ENCODE peak calls at places on chromosomes 6 and 20, in nine cellular contexts. X, A, I, C, K, N, R, H and O are unnamed samples.
A peak's percentile ranks its signal among the peaks of the same experiment; 100 is the strongest.

GRCh38 chr6:11111769-11112437 is 378 bp upstream of the ERVFRD-1 start:
- DNase-seq in R (peak; percentile 19), A (no peak), X (peak; percentile 33), H (no peak), C (no peak), N (no peak), I (no peak), K (no peak), O (no peak)

GRCh38 chr20:137668-138131 is 4.7 kb upstream of the DEFB126 start:
- DNase-seq in N (peak; percentile 54), X (no peak), H (no peak), R (peak; percentile 1), A (no peak), I (no peak), C (no peak), K (peak; percentile 6), O (no peak)

GRCh38 chr6:92847988-92848387 is 571.4 kb downstream of the EPHA7 start:
- DNase-seq in R (no peak), N (no peak), I (no peak), A (no peak), X (no peak), K (no peak), H (no peak), C (no peak), O (no peak)

GRCh38 chr6:109239192-109239917 is 142.9 kb downstream of the CD164 start:
- DNase-seq in K (peak; percentile 69), A (no peak), C (no peak), X (no peak), H (no peak), N (no peak), I (no peak), R (peak; percentile 25), O (no peak)

GRCh38 chr20:25271486-25272222 is 23.8 kb downstream of the PYGB start:
- DNase-seq in X (no peak), H (no peak), K (no peak), A (no peak), C (no peak), R (no peak), I (no peak), N (no peak), O (no peak)

GRCh38 chr20:19995220-19995863 is 21.8 kb upstream of the NAA20 start:
- DNase-seq in X (peak; percentile 76), I (no peak), N (peak; percentile 63), A (no peak), C (peak; percentile 46), K (peak; percentile 74), H (peak; percentile 70), R (peak; percentile 79), O (no peak)

GRCh38 chr6:11785953-11786579 is 7.5 kb upstream of the ADTRP start:
- DNase-seq in A (no peak), R (no peak), K (no peak), X (no peak), C (no peak), N (no peak), I (peak; percentile 52), H (no peak), O (no peak)

GRCh38 chr6:5516036-5516435 is 254.7 kb downstream of the FARS2 start:
- DNase-seq in X (no peak), H (no peak), N (no peak), R (no peak), K (no peak), I (no peak), A (no peak), C (no peak), O (no peak)

GRCh38 chr20:24773751-24774201 is 175.3 kb upstream of the CST7 start:
- DNase-seq in A (peak; percentile 13), N (no peak), X (peak; percentile 21), H (peak; percentile 56), K (peak; percentile 90), C (peak; percentile 97), R (peak; percentile 90), I (no peak), O (no peak)

GRCh38 chr20:23141450-23142161 is 55.5 kb upstream of the CD93 start:
- DNase-seq in K (peak; percentile 53), I (no peak), A (no peak), R (no peak), X (no peak), C (peak; percentile 86), H (no peak), N (peak; percentile 35), O (no peak)

GRCh38 chr6:116439572-116439971 is 21.6 kb upstream of the CALHM6 start:
- DNase-seq in K (peak; percentile 29), I (no peak), C (peak; percentile 63), R (peak; percentile 76), H (no peak), N (no peak), X (peak; percentile 34), A (no peak), O (no peak)

GRCh38 chr6:76073281-76073680 is 819 bp upstream of the IMPG1 start:
- DNase-seq in H (no peak), C (no peak), I (no peak), R (no peak), K (no peak), A (no peak), N (no peak), X (no peak), O (no peak)

GRCh38 chr6:53635322-53635721 is 30.2 kb downstream of the KLHL31 start:
- DNase-seq in R (no peak), C (no peak), X (no peak), K (no peak), N (peak; percentile 29), H (no peak), A (no peak), I (no peak), O (no peak)

GRCh38 chr6:94733066-94733465 is 844.3 kb upstream of the MANEA start:
- DNase-seq in H (no peak), X (no peak), R (no peak), N (no peak), A (no peak), K (no peak), C (no peak), I (no peak), O (no peak)
- TF ChIP-seq CTCF in H (no peak), X (no peak), R (no peak), N (no peak), A (no peak), K (no peak), C (no peak), I (no peak), O (peak; percentile 18)

GRCh38 chr20:32451682-32452461 is 93.7 kb downstream of the ASXL1 start:
- DNase-seq in I (no peak), A (no peak), K (no peak), X (no peak), N (no peak), R (no peak), C (no peak), H (no peak), O (no peak)
- TF ChIP-seq CTCF in I (no peak), A (no peak), K (no peak), X (no peak), N (peak; percentile 48), R (no peak), C (no peak), H (no peak), O (no peak)

DNA sequence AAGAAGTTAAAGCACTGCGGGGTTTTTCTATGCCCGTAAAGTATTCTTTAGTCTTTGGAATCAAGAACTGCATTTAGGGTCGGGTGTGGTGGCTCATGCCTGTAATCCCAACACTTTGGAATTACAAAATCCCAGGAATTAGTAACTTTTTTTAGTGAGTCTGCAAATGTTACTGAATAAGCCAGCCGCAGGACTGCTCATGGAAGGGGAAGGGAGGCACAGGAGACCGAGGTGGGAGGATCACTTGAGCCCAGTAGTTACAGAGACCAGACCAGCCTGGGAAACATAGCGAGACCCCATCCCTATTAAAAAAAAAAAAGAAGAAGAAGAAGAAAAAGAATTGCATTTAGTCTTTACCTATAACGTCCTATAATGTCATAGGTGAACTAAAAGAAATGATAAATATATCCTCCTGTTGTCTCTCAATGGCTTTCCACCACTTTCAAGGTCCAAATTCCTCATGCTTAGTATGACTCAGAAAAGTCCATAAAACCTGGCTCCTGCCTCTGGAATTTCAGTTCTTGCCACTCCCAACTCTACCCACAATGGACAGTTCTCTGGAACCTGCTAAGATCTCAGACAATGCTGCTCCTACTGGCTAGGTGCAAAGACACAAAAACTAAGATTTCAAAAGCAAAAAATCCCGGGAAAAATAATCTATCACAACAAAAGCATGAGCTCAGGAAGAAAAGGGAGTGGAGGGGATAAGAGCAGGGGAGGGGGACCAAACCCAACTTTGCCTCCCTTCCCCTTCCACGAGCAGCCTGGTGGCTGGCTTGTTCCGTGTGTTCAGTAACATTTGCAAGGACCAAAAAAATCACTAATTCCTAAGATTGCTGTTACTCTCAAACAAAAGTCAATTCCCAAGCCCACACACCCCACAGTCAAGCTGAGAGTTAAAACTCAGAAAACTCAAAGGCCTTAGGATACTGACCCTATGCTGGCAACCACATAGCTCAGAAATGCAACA is 39.0 kb downstream of the B4GALT5 start:
- DNase-seq in C (peak; percentile 82), I (no peak), K (peak; percentile 50), A (no peak), X (peak; percentile 67), H (peak; percentile 76), N (peak; percentile 98), R (no peak), O (no peak)
- TF ChIP-seq CTCF in C (no peak), I (no peak), K (no peak), A (no peak), X (no peak), H (no peak), N (peak; percentile 39), R (no peak), O (no peak)

GRCh38 chr20:48421547-48421946 is 406.3 kb downstream of the PREX1 start:
- DNase-seq in R (no peak), C (no peak), N (no peak), K (no peak), X (no peak), H (peak; percentile 6), A (no peak), I (no peak), O (no peak)

GRCh38 chr20:48422242-48422960 is 405.4 kb downstream of the PREX1 start:
- DNase-seq in X (no peak), I (no peak), N (no peak), A (no peak), H (no peak), R (no peak), K (no peak), C (no peak), O (no peak)

GRCh38 chr20:48416002-48416401 is 411.8 kb downstream of the PREX1 start:
- DNase-seq in R (no peak), K (no peak), X (no peak), I (no peak), H (no peak), C (no peak), N (no peak), A (no peak), O (no peak)

DNA sequence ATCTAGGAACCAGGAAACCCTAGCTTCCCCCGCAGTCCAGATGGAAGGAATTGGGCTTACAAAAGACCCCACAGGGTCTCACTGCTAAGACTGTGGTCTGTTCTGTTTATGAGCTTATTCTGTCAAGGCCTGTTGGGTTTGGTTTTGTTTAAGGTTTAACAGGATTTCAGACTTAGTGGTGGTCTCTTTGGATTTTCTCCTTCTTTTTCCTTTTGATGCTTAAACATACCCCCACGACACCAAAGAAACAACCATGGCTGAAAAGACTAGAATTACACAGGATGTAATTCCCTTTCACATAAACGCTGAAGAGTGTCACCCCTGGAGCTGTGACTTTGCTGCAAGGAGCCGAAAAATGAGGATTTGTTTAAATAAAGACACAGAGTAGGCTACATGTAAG is 408.6 kb downstream of the PREX1 start:
- DNase-seq in K (no peak), N (no peak), H (no peak), X (no peak), C (no peak), A (no peak), I (no peak), R (no peak), O (no peak)
- TF ChIP-seq CTCF in K (no peak), N (no peak), H (no peak), X (no peak), C (no peak), A (no peak), I (no peak), R (no peak), O (no peak)

GRCh38 chr20:44271915-44272663 is 25.0 kb downstream of the GDAP1L1 start:
- DNase-seq in R (no peak), I (no peak), H (no peak), A (no peak), N (no peak), K (no peak), X (no peak), C (no peak), O (no peak)
- TF ChIP-seq CTCF in R (peak; percentile 33), I (no peak), H (no peak), A (no peak), N (peak; percentile 46), K (peak; percentile 32), X (peak; percentile 10), C (no peak), O (peak; percentile 25)